ENCODE peak calls at places on chromosome 1, in four cellular contexts. F is H9, H is IMR-90, U is H1. J is an unnamed sample.

GRCh38 chr1:9942399-9942938 is 722 bp downstream of the LZIC start:
- DNase-seq in F (peak; percentile 29), H (peak; percentile 72), U (no peak), J (no peak)

GRCh38 chr1:219670426-219671149 is 57.7 kb upstream of the ZC3H11B start:
- DNase-seq in F (no peak), H (no peak), U (no peak), J (no peak)

GRCh38 chr1:236888903-236889302 is 93.8 kb downstream of the MTR start:
- DNase-seq in F (no peak), H (no peak), U (no peak), J (no peak)

GRCh38 chr1:243562473-243562872 is 287.6 kb downstream of the AKT3 start:
- DNase-seq in F (no peak), H (no peak), U (no peak), J (no peak)

GRCh38 chr1:2860476-2861142 is 59.1 kb upstream of the TTC34 start:
- DNase-seq in F (no peak), H (no peak), U (no peak), J (no peak)

GRCh38 chr1:119909890-119910596 is 13.7 kb upstream of the ADAM30 start:
- DNase-seq in F (no peak), H (no peak), U (no peak), J (no peak)

GRCh38 chr1:39034114-39034654 is 8.0 kb downstream of the NDUFS5 start:
- DNase-seq in F (no peak), H (no peak), U (no peak), J (no peak)

GRCh38 chr1:4699724-4700301 is 45.4 kb downstream of the AJAP1 start:
- DNase-seq in F (no peak), H (no peak), U (no peak), J (no peak)

GRCh38 chr1:203033287-203033686 is 7.0 kb downstream of the PPFIA4 start:
- DNase-seq in F (no peak), H (no peak), U (no peak), J (no peak)

GRCh38 chr1:175673236-175674150 is 69.9 kb downstream of the TNR start:
- DNase-seq in F (no peak), H (no peak), U (no peak), J (peak; percentile 27)

GRCh38 chr1:199898654-199899053 is 128.9 kb upstream of the NR5A2 start:
- DNase-seq in F (no peak), H (peak; percentile 19), U (no peak), J (no peak)

GRCh38 chr1:108082741-108083562 is 117.2 kb downstream of the SLC25A24 start:
- DNase-seq in F (no peak), H (no peak), U (no peak), J (no peak)

GRCh38 chr1:4655674-4656532 is 1.5 kb downstream of the AJAP1 start:
- DNase-seq in F (peak; percentile 80), H (no peak), U (no peak), J (peak; percentile 70)

GRCh38 chr1:215421772-215422171 is 145.3 kb upstream of the KCTD3 start:
- DNase-seq in F (no peak), H (no peak), U (no peak), J (no peak)

GRCh38 chr1:9652379-9653194 is 1.1 kb downstream of the PIK3CD start:
- DNase-seq in F (no peak), H (peak; percentile 15), U (no peak), J (no peak)

GRCh38 chr1:232992227-232992626 is 41.8 kb downstream of the NTPCR start:
- DNase-seq in F (no peak), H (no peak), U (no peak), J (no peak)

GRCh38 chr1:12075195-12076114 is 12.4 kb downstream of the TNFRSF8 start:
- DNase-seq in F (no peak), H (peak; percentile 94), U (no peak), J (no peak)

GRCh38 chr1:34190692-34191091 is 14.0 kb downstream of the C1orf94 start:
- DNase-seq in F (no peak), H (no peak), U (no peak), J (no peak)

GRCh38 chr1:30984167-30984870 is 75.8 kb upstream of the SDC3 start:
- DNase-seq in F (no peak), H (no peak), U (no peak), J (no peak)

GRCh38 chr1:245874942-245875580 is 632.0 kb downstream of the SMYD3 start:
- DNase-seq in F (no peak), H (peak; percentile 100), U (no peak), J (no peak)

GRCh38 chr1:28811766-28812668 is at the start of gene OPRD1:
- DNase-seq in F (no peak), H (no peak), U (no peak), J (no peak)

GRCh38 chr1:92992066-92992465 is 30.8 kb upstream of the DIPK1A start:
- DNase-seq in F (no peak), H (peak; percentile 6), U (no peak), J (no peak)

GRCh38 chr1:40232444-40232843 is 15.3 kb upstream of the TMCO2 start:
- DNase-seq in F (no peak), H (no peak), U (no peak), J (no peak)

GRCh38 chr1:12032141-12032710 is 12.9 kb downstream of the MIIP start:
- DNase-seq in F (no peak), H (no peak), U (no peak), J (no peak)

DNA sequence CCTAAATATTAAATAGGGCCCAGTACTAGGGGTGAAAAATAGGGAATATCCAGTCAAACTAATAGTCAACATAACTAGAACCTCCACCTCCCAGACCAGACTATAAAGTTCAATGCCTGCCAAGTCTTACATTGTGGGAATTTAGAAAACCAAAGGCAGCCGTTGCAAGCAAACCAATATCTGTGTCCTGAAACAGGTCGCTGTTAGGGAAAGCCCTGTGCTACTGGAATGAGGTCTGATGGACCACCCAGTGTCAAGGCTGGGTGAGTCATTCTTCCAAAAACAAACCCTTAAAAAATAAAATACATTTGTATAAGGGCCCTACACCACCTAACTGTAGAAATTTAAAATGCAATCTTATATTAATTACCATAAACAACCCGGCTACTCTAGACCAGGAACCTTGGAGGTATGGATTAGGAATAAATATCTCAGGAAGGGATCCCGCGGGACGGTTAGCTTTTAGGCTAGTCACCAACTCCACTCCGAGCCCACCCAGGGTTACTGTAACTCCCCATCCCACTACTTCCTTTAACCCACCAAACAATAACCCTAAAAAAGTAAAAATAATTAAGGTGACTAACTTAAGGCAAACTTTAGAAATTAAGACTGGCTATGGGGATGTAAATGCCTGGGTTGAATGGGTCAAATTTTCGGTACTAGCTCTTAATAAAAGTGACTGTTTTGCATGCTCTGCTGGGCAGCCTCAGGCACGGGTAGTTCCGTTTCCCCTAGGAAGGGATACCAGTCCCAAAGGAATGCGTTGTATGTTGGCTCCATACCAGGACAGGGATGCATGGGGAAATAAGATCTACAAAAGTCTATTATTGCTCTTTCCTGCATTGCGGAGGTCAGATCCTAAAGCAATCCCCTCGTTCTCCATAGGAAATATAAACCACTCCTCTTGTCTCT is 65.4 kb upstream of the TLR5 start:
- DNase-seq in F (no peak), H (no peak), U (no peak), J (no peak)
- H3K4me2 ChIP-seq in F (no peak overlapping the region), H (no peak overlapping the region), U (no peak overlapping the region), J (no peak overlapping the region)

GRCh38 chr1:207050428-207050767 is 610 bp downstream of the YOD1 start:
- DNase-seq in F (no peak), H (no peak), U (no peak), J (no peak)

GRCh38 chr1:207049514-207049913 is 1.5 kb downstream of the YOD1 start:
- DNase-seq in F (no peak), H (no peak), U (no peak), J (no peak)

GRCh38 chr1:207051615-207051943 is 571 bp upstream of the YOD1 start:
- DNase-seq in F (no peak), H (no peak), U (no peak), J (no peak)

GRCh38 chr1:207049974-207050391 is 1.0 kb downstream of the YOD1 start:
- DNase-seq in F (no peak), H (peak; percentile 53), U (no peak), J (peak; percentile 24)

GRCh38 chr1:207050768-207051614 is at the start of gene YOD1:
- DNase-seq in F (peak; percentile 91), H (peak; percentile 88), U (peak; percentile 73), J (peak; percentile 91)
- H3K18ac ChIP-seq in F (peak within 1 kb of the TSS; percentile 96), H (peak within 1 kb of the TSS; percentile 85), U (peak within 1 kb of the TSS; percentile 76), J (peak within 1 kb of the TSS; percentile 98)

DNA sequence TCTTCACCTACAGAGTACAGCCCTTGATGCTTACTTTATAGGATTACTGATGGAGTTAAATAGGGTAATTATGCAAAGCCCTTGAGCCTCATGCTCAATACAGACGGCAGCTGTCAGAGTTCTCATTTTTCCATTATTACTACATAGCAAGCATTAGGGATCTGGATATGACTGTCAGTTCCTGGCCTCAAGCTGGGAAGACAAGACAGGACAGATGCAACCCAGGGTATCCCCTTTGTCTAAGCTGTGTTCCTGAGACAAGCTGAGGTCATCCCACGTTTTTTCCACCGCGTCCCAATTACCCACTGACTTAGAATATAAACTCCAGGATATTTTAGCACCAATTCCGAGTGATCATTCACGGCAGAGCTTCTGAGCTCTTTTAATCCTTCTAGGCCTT is 94.5 kb downstream of the SLC35F3 start:
- DNase-seq in F (no peak), H (no peak), U (no peak), J (no peak)
- H2BK5ac ChIP-seq in F (no peak overlapping the region), H (no peak overlapping the region), U (no peak overlapping the region), J (no peak overlapping the region)

GRCh38 chr1:183986941-183987340 is 50.6 kb downstream of the COLGALT2 start:
- DNase-seq in F (no peak), H (peak; percentile 59), U (no peak), J (no peak)

GRCh38 chr1:183991360-183992155 is 46.0 kb downstream of the COLGALT2 start:
- DNase-seq in F (no peak), H (no peak), U (no peak), J (no peak)

GRCh38 chr1:183987593-183988318 is 49.8 kb downstream of the COLGALT2 start:
- DNase-seq in F (no peak), H (no peak), U (no peak), J (no peak)

GRCh38 chr1:183989078-183989577 is 48.4 kb downstream of the COLGALT2 start:
- DNase-seq in F (no peak), H (peak; percentile 95), U (no peak), J (no peak)

DNA sequence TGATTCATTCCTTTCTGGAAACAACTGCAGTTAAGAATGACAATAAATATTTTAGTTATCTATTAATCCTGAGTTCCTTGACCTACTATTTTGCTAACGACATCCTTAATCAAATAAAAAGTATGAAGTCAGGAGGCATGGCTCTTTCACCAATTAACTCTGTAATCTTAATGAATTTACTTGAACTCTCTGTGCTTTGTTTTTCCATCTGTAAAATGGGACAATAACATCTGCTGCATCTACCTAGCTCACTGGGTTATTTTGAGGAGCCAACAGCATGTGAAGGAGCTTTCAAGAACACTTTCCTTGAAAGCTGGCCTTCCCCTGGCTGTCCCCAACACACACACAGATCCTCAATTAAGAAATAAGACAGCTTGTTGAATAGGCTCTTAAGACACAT is 47.9 kb downstream of the COLGALT2 start:
- DNase-seq in F (no peak), H (no peak), U (no peak), J (no peak)
- H3K4me2 ChIP-seq in F (no peak overlapping the region), H (no peak overlapping the region), U (no peak overlapping the region), J (no peak overlapping the region)

GRCh38 chr1:214327519-214327918 is 46.6 kb downstream of the SMYD2 start:
- DNase-seq in F (no peak), H (no peak), U (no peak), J (no peak)

GRCh38 chr1:214321686-214322453 is 40.9 kb downstream of the SMYD2 start:
- DNase-seq in F (no peak), H (no peak), U (no peak), J (no peak)

GRCh38 chr1:214328770-214329455 is 48.0 kb downstream of the SMYD2 start:
- DNase-seq in F (peak; percentile 86), H (peak; percentile 81), U (peak; percentile 75), J (peak; percentile 74)

GRCh38 chr1:214326406-214326805 is 45.4 kb downstream of the SMYD2 start:
- DNase-seq in F (no peak), H (no peak), U (no peak), J (no peak)

GRCh38 chr1:214325401-214325800 is 44.4 kb downstream of the SMYD2 start:
- DNase-seq in F (no peak), H (no peak), U (no peak), J (no peak)
- H3K18ac ChIP-seq in F (no peak overlapping the region), H (no peak overlapping the region), U (no peak overlapping the region), J (no peak overlapping the region)

J was measured in neuronal stem cell.